ENCODE peak calls at places on chromosomes 13 and 19, in five cellular contexts. B is IMR-90, G is neuronal stem cell, V is H1, U is H9. J is an unnamed sample.

GRCh38 chr13:112182251-112182650 is 115.3 kb downstream of the SOX1 start:
- DNase-seq in G (no peak), V (no peak), U (no peak), B (no peak), J (no peak)

GRCh38 chr13:66661336-66661735 is 568.8 kb downstream of the PCDH9 start:
- DNase-seq in U (no peak), B (no peak), G (no peak), V (no peak), J (no peak)

GRCh38 chr13:44810067-44810840 is 179.0 kb downstream of the NUFIP1 start:
- DNase-seq in B (no peak), U (no peak), V (no peak), G (no peak), J (no peak)

GRCh38 chr13:107210216-107211010 is 642.5 kb upstream of the ARGLU1 start:
- DNase-seq in U (no peak), G (no peak), B (peak; percentile 20), V (no peak), J (no peak)

GRCh38 chr19:2242811-2243210 is 6.2 kb downstream of the SF3A2 start:
- DNase-seq in G (no peak), V (no peak), U (no peak), B (no peak), J (no peak)

GRCh38 chr19:6744381-6745288 is 5.2 kb downstream of the TRIP10 start:
- DNase-seq in B (peak; percentile 87), V (no peak), U (no peak), G (no peak), J (peak; percentile 67)

GRCh38 chr13:96492758-96493157 is 402.9 kb downstream of the HS6ST3 start:
- DNase-seq in G (no peak), U (no peak), V (no peak), B (no peak), J (no peak)

GRCh38 chr13:67224148-67224846 is 5.8 kb downstream of the PCDH9 start:
- DNase-seq in G (peak; percentile 56), B (peak; percentile 82), U (peak; percentile 51), V (peak; percentile 33), J (peak; percentile 77)

GRCh38 chr13:33514362-33514761 is 228.8 kb upstream of the STARD13 start:
- DNase-seq in U (peak; percentile 53), B (no peak), G (no peak), V (no peak), J (peak; percentile 72)

GRCh38 chr19:3098515-3099346 is 4.6 kb downstream of the GNA11 start:
- DNase-seq in G (no peak), B (peak; percentile 23), U (no peak), V (no peak), J (no peak)

GRCh38 chr19:3279306-3279705 is 54.8 kb downstream of the CELF5 start:
- DNase-seq in G (no peak), B (no peak), U (no peak), V (no peak), J (no peak)

GRCh38 chr19:1725100-1726064 is 27.9 kb upstream of the ONECUT3 start:
- DNase-seq in B (peak; percentile 28), V (no peak), U (peak; percentile 88), G (peak; percentile 82), J (peak; percentile 83)

GRCh38 chr13:41019578-41020347 is 647 bp upstream of the ELF1 start:
- DNase-seq in U (no peak), G (no peak), B (no peak), V (no peak), J (peak; percentile 45)

GRCh38 chr19:8404391-8405151 is 8.5 kb upstream of the MARCHF2 start:
- DNase-seq in B (no peak), V (no peak), G (no peak), U (no peak), J (no peak)

GRCh38 chr13:48159436-48160225 is 64.7 kb upstream of the MED4 start:
- DNase-seq in V (peak; percentile 33), G (no peak), U (no peak), B (no peak), J (peak; percentile 57)

GRCh38 chr13:87259479-87260083 is 411.6 kb upstream of the SLITRK5 start:
- DNase-seq in G (no peak), B (no peak), U (peak; percentile 76), V (no peak), J (peak; percentile 81)

GRCh38 chr19:43527860-43528622 is 1.0 kb upstream of the ETHE1 start:
- DNase-seq in B (no peak), V (no peak), U (no peak), G (no peak), J (no peak)

GRCh38 chr19:50477751-50478515 is 1.3 kb upstream of the GARIN5A start:
- DNase-seq in U (no peak), B (no peak), V (no peak), G (no peak), J (no peak)

GRCh38 chr19:5358173-5358800 is 17.7 kb upstream of the PTPRS start:
- DNase-seq in U (no peak), B (peak; percentile 17), V (no peak), G (no peak), J (no peak)

GRCh38 chr19:10691883-10692282 is 9.4 kb upstream of the QTRT1 start:
- DNase-seq in V (no peak), G (no peak), B (no peak), U (peak; percentile 23), J (no peak)

GRCh38 chr19:10692673-10693264 is 8.5 kb upstream of the QTRT1 start:
- DNase-seq in G (no peak), U (peak; percentile 54), V (no peak), B (no peak), J (peak; percentile 42)

GRCh38 chr19:10688545-10689280 is 12.5 kb upstream of the QTRT1 start:
- DNase-seq in B (no peak), U (no peak), G (no peak), V (no peak), J (no peak)

GRCh38 chr19:10690351-10690781 is 10.9 kb upstream of the QTRT1 start:
- DNase-seq in U (peak; percentile 35), G (no peak), B (peak; percentile 37), V (no peak), J (peak; percentile 25)

GRCh38 chr19:10691178-10691881 is 9.9 kb upstream of the QTRT1 start:
- DNase-seq in V (no peak), B (no peak), G (no peak), U (peak; percentile 26), J (no peak)
- H2BK5ac ChIP-seq in V (no peak overlapping the region), B (no peak overlapping the region), G (no peak overlapping the region), U (no peak overlapping the region), J (no peak overlapping the region)

GRCh38 chr13:79317856-79318255 is 88.2 kb downstream of the RBM26 start:
- DNase-seq in B (no peak), G (no peak), V (no peak), U (no peak), J (no peak)
- H2BK5ac ChIP-seq in B (no peak overlapping the region), G (no peak overlapping the region), V (no peak overlapping the region), U (no peak overlapping the region), J (no peak overlapping the region)

DNA sequence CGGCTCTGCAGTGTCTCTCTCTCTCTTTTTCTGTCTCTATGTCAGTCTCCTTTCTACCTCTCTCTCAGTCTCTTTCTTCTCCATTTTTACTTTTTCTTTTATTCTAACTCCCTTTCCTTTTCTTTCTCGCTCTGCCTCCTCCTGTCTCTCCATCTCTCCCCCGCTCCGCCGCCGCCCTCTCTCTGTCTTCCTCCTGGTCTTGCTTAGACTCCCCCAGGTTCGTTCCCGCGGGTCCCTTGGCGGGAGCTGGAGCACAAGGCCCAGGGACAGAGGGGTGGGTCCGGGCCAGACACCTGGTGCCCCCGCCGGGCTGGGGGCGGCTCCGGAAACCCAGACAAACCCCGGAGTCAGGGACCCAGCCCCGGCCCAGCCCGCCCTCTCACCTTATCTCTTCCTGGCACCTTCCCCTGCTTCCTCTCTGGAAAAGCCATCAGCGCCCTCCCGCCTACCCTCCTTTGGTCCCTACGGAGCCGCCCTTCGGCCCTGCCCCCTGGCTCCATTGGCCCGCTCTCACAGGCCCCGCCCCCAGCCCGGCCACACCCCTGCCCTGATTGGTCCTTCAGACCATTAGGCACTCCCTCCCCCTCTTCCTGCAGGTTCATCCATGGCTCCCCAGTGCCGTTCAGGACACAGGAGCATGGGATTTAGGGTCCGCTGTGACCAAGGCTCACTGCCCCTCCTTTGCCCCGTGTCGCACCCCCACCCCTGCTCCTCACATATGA is 15.4 kb upstream of the NOP53 start:
- DNase-seq in G (no peak), B (no peak), U (peak; percentile 94), V (no peak), J (peak; percentile 95)
- H2BK5ac ChIP-seq in G (peak overlapping the region; percentile 35), B (peak overlapping the region; percentile 48), U (no peak overlapping the region), V (no peak overlapping the region), J (no peak overlapping the region)

DNA sequence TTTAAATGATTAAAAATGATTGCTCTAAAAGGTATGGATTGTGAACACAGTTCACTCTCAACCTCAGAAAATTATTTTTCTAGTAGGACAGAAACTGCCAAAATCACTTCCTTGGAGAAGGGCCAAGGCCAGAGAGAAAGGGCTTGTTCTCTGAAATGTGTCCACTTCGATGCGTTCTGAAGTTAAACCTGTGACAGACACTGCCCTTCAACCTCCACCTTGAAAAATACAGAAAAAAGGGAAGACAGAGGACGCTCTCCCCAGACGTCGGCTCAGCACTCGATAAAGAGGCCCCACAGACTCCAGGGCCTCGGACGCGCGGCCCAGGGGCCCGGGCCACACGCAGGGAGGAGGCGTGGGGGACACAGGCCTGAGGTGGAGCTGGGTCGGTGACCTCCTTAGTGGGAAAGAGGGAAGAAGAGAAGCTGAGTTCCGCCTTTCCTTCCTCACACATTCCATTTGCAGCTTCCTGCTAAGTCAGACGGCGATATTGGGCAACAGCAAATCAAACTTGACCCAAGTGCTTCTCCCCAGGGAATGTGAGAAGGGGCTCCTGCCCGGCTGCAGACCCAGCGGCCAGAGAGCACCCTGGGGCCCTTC is 63.6 kb downstream of the RASA3 start:
- DNase-seq in G (no peak), V (no peak), B (peak; percentile 77), U (no peak), J (peak; percentile 81)
- H2BK5ac ChIP-seq in G (no peak overlapping the region), V (no peak overlapping the region), B (peak overlapping the region; percentile 53), U (no peak overlapping the region), J (no peak overlapping the region)

GRCh38 chr13:51906581-51906980 is 44.8 kb downstream of the CCDC70 start:
- DNase-seq in U (peak; percentile 7), G (no peak), V (no peak), B (no peak), J (no peak)
- H2BK5ac ChIP-seq in U (no peak overlapping the region), G (no peak overlapping the region), V (no peak overlapping the region), B (no peak overlapping the region), J (no peak overlapping the region)

DNA sequence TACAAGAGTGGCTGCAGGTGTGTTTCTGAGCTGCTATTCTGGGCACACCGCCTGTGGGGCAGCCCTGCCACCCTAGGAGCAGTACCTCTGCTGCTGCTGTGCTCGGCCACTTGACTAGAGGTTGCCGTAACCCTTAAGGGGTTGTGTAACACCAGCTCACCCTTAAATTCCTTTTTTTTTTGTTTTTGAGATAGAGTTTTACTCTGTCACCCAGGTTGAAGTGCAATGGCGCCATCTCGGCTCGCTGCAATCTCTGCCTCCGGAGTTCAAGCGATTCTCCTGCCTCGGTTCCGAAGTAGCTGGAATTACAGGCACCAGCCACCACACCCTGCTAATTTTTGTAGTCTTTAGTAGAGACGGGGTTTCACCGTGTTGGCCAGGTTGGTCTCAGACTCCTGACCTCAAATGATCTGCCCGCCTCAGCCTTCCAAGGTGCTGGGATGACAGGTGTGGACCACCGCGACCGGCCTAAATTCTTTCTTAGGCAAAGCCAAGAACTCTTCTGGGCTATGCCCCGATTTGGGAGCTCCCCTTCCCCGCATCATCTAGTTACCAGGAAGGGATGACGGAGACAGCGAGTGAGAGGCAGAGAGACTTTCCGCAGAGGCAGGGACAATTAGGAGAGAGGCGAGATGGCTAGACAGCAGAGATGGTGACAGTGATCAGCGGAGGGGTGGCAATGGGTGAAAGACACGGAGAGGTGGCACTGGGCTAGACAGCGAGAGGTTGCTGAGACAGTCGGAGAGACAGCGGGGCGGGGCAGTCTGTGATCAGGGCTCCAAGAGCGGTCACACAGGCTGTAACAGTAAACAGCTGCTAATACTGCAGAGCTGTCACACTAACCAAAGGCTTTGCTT is 4.4 kb upstream of the LILRA5 start:
- DNase-seq in G (no peak), B (no peak), U (no peak), V (no peak), J (no peak)
- H2BK5ac ChIP-seq in G (no peak overlapping the region), B (no peak overlapping the region), U (no peak overlapping the region), V (peak overlapping the region; percentile 68), J (no peak overlapping the region)

GRCh38 chr13:110422913-110423688 is 116.0 kb downstream of the COL4A2 start:
- DNase-seq in B (no peak), G (no peak), V (no peak), U (no peak), J (no peak)
- H2BK5ac ChIP-seq in B (peak overlapping the region; percentile 48), G (no peak overlapping the region), V (no peak overlapping the region), U (no peak overlapping the region), J (no peak overlapping the region)